ENCODE peak calls at places on chromosomes 7 and 10, in eight cellular contexts. F is GM23338, B is SK-N-SH, A is PC-3, W is neural progenitor cell, K is HCT116, C is hepatocyte, N is MM.1S. U is an unnamed sample.

GRCh38 chr7:26583094-26583493 is 281.3 kb downstream of the SKAP2 start:
- DNase-seq in F (no peak), B (no peak), A (no peak), W (no peak), K (no peak), C (peak), N (no peak), U (no peak)

GRCh38 chr10:120186506-120186905 is 270.5 kb upstream of the PLPP4 start:
- DNase-seq in F (no peak), B (no peak), A (no peak), W (no peak), K (no peak), C (no peak), N (no peak), U (no peak)

GRCh38 chr10:51937313-51937712 is 237.9 kb upstream of the CSTF2T start:
- DNase-seq in F (no peak), B (no peak), A (no peak), W (no peak), K (no peak), C (no peak), N (no peak), U (no peak)

GRCh38 chr7:29287366-29287765 is 92.8 kb downstream of the CHN2 start:
- DNase-seq in F (no peak), B (no peak), A (peak), W (no peak), K (peak), C (no peak), N (no peak), U (no peak)

GRCh38 chr10:43137701-43137970 is 609 bp upstream of the CSGALNACT2 start:
- DNase-seq in F (peak), B (peak), A (peak), W (peak), K (no peak), C (peak), N (peak), U (peak)

GRCh38 chr10:43671659-43672555 is 23.2 kb upstream of the ZNF32 start:
- DNase-seq in F (peak), B (peak), A (peak), W (peak), K (peak), C (peak), N (peak), U (peak)

GRCh38 chr7:18393465-18394118 is 102.0 kb upstream of the HDAC9 start:
- DNase-seq in F (no peak), B (no peak), A (no peak), W (no peak), K (no peak), C (no peak), N (no peak), U (no peak)

GRCh38 chr7:39567294-39567693 is 1.1 kb downstream of the YAE1 start:
- DNase-seq in F (no peak), B (no peak), A (no peak), W (no peak), K (no peak), C (no peak), N (no peak), U (no peak)

GRCh38 chr10:58436071-58436470 is 50.9 kb downstream of the TFAM start:
- DNase-seq in F (peak), B (no peak), A (peak), W (no peak), K (peak), C (no peak), N (peak), U (peak)

GRCh38 chr10:11197266-11197712 is 179.6 kb downstream of the CELF2 start:
- DNase-seq in F (peak), B (no peak), A (no peak), W (peak), K (no peak), C (peak), N (no peak), U (peak)

GRCh38 chr7:121541457-121541856 is 145.3 kb upstream of the FAM3C start:
- DNase-seq in F (no peak), B (no peak), A (no peak), W (no peak), K (no peak), C (no peak), N (no peak), U (no peak)

GRCh38 chr7:17524746-17525145 is 226.3 kb downstream of the AHR start:
- DNase-seq in F (no peak), B (no peak), A (no peak), W (no peak), K (no peak), C (no peak), N (no peak), U (no peak)

GRCh38 chr7:56250135-56250534 is 133.9 kb upstream of the NUPR2 start:
- DNase-seq in F (no peak), B (no peak), A (no peak), W (no peak), K (no peak), C (no peak), N (no peak), U (no peak)

GRCh38 chr7:30020535-30020934 is 6.0 kb downstream of the FKBP14 start:
- DNase-seq in F (no peak), B (no peak), A (no peak), W (no peak), K (no peak), C (no peak), N (peak), U (no peak)

GRCh38 chr7:97104719-97105129 is 12.8 kb upstream of the SDHAF3 start:
- DNase-seq in F (peak), B (peak), A (peak), W (peak), K (peak), C (peak), N (peak), U (peak)

GRCh38 chr10:80187465-80188409 is 17.6 kb downstream of the ANXA11 start:
- DNase-seq in F (no peak), B (no peak), A (peak), W (no peak), K (no peak), C (no peak), N (peak), U (peak)

GRCh38 chr10:19785366-19785765 is 30.9 kb upstream of the PLXDC2 start:
- DNase-seq in F (no peak), B (no peak), A (no peak), W (no peak), K (no peak), C (no peak), N (no peak), U (no peak)

GRCh38 chr7:105674200-105675030 is 93.1 kb upstream of the EFCAB10 start:
- DNase-seq in F (no peak), B (no peak), A (no peak), W (no peak), K (no peak), C (no peak), N (no peak), U (no peak)

GRCh38 chr10:126425051-126425450 is 36.8 kb upstream of the ADAM12 start:
- DNase-seq in F (no peak), B (no peak), A (no peak), W (no peak), K (no peak), C (no peak), N (no peak), U (no peak)

GRCh38 chr10:10094700-10095099 is 923.0 kb upstream of the CELF2 start:
- DNase-seq in F (no peak), B (no peak), A (no peak), W (no peak), K (no peak), C (peak), N (no peak), U (no peak)

GRCh38 chr7:148572067-148572522 is 18.5 kb upstream of the C7orf33 start:
- DNase-seq in F (peak), B (no peak), A (no peak), W (no peak), K (no peak), C (no peak), N (peak), U (no peak)
- TF ChIP-seq EZH2phosphoT487 in F (no peak), B (no peak), A (no peak), W (no peak), K (no peak), C (no peak), N (no peak), U (no peak)

DNA sequence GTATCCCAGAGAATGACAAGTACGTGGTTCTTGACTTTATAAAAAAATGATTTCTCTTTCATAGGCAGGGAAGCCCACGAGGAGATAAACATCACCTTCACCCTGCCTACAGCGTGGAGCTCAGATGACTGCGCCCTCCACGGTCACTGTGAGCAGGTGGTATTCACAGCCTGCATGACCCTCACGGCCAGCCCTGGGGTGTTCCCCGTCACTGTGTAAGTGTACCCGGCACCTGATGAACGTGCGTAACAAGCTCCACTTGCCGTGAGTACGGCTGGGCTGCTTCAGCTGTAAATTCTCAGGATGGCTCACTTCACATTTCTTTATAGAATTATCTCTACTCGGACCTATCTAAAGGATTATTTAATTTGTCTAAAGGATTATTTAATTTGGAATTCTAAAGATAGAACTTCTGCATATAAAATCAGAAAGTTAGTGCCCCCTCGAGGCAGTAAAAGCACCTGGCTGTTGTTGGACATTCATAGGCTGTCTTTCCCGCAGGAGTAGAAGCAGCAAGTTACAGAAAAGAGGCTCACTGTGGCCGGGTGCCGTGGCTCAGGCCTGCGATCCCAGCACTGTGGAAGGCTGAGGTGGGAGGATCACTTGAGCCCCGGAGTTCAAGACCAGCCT is 27.6 kb downstream of the TMEM248 start:
- DNase-seq in F (no peak), B (no peak), A (no peak), W (no peak), K (no peak), C (no peak), N (no peak), U (no peak)
- TF ChIP-seq CTCF in F (no peak), B (peak), A (no peak), W (no peak), K (no peak), C (no peak), N (no peak), U (peak)

DNA sequence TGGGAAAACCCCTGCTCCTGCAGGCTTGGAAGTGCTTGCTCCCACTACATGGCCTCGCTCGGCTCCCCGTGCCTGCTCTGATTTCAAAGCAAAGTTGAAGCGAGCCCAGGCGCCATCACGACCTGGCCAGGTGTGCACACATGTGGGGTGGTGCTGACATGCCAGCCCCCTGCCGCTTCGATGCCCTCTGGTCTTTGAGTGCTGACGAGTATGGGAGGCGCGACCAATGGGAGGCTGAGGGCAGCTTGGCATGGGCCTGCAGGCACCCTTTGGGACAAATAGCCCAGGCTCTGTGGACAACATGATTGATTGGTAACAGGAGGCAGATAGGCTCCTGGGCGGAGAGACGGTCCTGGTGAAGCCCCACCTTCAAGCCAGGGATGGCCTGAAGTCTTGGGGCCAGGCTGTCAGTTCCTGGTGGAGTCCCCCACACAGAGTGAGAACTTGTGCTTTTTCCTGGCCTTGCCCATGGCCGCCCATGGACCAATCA is 252.4 kb upstream of the SEMA3A start:
- DNase-seq in F (no peak), B (no peak), A (no peak), W (no peak), K (no peak), C (no peak), N (no peak), U (no peak)
- TF ChIP-seq EZH2phosphoT487 in F (no peak), B (no peak), A (no peak), W (no peak), K (no peak), C (no peak), N (no peak), U (no peak)

GRCh38 chr7:2146676-2147472 is 85.9 kb downstream of the MAD1L1 start:
- DNase-seq in F (no peak), B (no peak), A (no peak), W (no peak), K (no peak), C (no peak), N (no peak), U (no peak)

GRCh38 chr7:2145835-2146580 is 86.7 kb downstream of the MAD1L1 start:
- DNase-seq in F (no peak), B (no peak), A (no peak), W (no peak), K (no peak), C (no peak), N (no peak), U (no peak)

GRCh38 chr7:2148814-2149213 is 83.9 kb downstream of the MAD1L1 start:
- DNase-seq in F (no peak), B (no peak), A (no peak), W (no peak), K (no peak), C (no peak), N (no peak), U (no peak)

GRCh38 chr7:2149672-2150444 is 82.9 kb downstream of the MAD1L1 start:
- DNase-seq in F (no peak), B (no peak), A (no peak), W (no peak), K (no peak), C (no peak), N (no peak), U (no peak)

GRCh38 chr7:2148189-2148588 is 84.6 kb downstream of the MAD1L1 start:
- DNase-seq in F (peak), B (no peak), A (no peak), W (peak), K (no peak), C (no peak), N (no peak), U (no peak)
- TF ChIP-seq CTCF in F (peak), B (peak), A (peak), W (peak), K (peak), C (no peak), N (no peak), U (peak)

DNA sequence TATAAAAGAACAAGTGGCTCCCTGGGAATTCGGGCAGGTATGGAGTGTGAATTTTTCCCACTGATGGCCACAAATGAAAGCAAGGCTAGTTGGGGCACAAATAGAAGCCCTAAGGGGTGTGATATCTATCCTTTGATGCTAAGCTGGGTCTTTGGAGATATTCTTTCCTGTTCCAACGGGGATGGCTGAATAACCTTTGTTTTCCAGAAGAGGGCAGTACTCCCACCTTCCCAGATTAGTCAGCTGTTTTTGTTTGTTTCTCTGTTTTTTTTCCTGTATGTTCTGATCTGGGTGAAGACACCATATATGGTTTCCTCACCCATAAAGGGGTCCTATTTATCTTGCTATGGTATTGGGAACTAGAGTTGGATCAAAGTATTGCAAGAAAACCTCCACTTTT is 947.7 kb upstream of the SORCS1 start:
- DNase-seq in F (peak), B (peak), A (peak), W (peak), K (no peak), C (no peak), N (no peak), U (no peak)
- TF ChIP-seq EZH2phosphoT487 in F (no peak), B (no peak), A (no peak), W (no peak), K (no peak), C (no peak), N (no peak), U (no peak)

GRCh38 chr7:41891967-41892755 is 189.3 kb upstream of the INHBA start:
- DNase-seq in F (peak), B (peak), A (no peak), W (peak), K (no peak), C (no peak), N (no peak), U (peak)
- TF ChIP-seq CTCF in F (peak), B (peak), A (peak), W (peak), K (peak), C (no peak), N (no peak), U (peak)

DNA sequence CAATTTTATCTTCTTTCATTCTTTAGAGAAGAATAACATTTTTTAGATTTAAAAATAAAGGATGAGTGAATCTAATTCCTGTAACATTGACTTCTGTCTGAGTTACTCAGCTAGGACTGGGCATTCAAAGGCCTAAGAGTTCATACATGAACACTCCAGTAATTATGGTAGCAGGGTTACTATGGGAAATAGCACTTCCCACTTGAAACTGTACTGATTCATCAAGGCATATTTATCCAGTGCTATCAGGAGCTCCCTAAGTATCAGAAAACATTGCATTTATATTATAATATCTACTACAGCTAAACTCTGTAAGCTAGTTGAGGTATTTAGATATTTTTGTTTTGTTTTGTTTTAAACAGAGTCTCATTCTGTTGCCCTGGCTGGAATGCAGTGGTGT is 41.8 kb downstream of the NDUFB2 start:
- DNase-seq in F (no peak), B (no peak), A (no peak), W (no peak), K (no peak), C (no peak), N (no peak), U (no peak)
- TF ChIP-seq EZH2phosphoT487 in F (no peak), B (no peak), A (no peak), W (no peak), K (no peak), C (no peak), N (no peak), U (no peak)

GRCh38 chr10:104617831-104618230 is 23.3 kb upstream of the SORCS3 start:
- DNase-seq in F (no peak), B (no peak), A (no peak), W (no peak), K (no peak), C (no peak), N (no peak), U (no peak)

GRCh38 chr10:104612577-104613205 is 28.4 kb upstream of the SORCS3 start:
- DNase-seq in F (peak), B (no peak), A (no peak), W (no peak), K (no peak), C (no peak), N (no peak), U (no peak)

GRCh38 chr10:104614245-104614831 is 26.8 kb upstream of the SORCS3 start:
- DNase-seq in F (peak), B (peak), A (peak), W (peak), K (peak), C (peak), N (peak), U (peak)
- TF ChIP-seq CTCF in F (peak), B (peak), A (peak), W (peak), K (peak), C (peak), N (peak), U (peak)

DNA sequence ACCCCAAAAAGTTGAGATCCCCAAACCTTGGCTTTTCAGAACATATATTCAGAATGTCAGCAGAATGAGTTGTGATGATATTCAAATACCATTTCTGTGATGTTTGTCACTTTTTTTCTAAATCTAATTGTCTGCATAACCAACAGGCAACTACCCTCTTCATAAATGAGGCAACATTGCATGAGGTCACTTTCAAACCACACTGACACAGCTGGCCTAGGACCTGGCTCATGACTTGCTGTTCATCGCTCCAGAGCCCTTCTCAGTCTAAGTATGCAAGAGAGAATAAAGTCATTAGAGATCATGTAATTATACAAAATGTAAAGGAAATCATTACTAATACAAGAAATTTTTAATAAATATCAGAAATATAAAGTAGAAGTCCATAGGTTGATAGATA is 681.9 kb downstream of the GRM8 start:
- DNase-seq in F (no peak), B (no peak), A (no peak), W (no peak), K (no peak), C (no peak), N (no peak), U (no peak)
- TF ChIP-seq EZH2phosphoT487 in F (no peak), B (no peak), A (no peak), W (no peak), K (no peak), C (no peak), N (no peak), U (no peak)

GRCh38 chr10:92849576-92850090 is 1.3 kb downstream of the EXOC6 start:
- DNase-seq in F (no peak), B (no peak), A (no peak), W (no peak), K (no peak), C (no peak), N (no peak), U (no peak)

GRCh38 chr10:92848037-92848440 is 281 bp upstream of the EXOC6 start:
- DNase-seq in F (no peak), B (no peak), A (no peak), W (no peak), K (no peak), C (no peak), N (no peak), U (no peak)

GRCh38 chr10:92849234-92849525 is 860 bp downstream of the EXOC6 start:
- DNase-seq in F (no peak), B (no peak), A (no peak), W (no peak), K (no peak), C (no peak), N (peak), U (no peak)

GRCh38 chr10:92847185-92847864 is 995 bp upstream of the EXOC6 start:
- DNase-seq in F (no peak), B (no peak), A (peak), W (no peak), K (no peak), C (no peak), N (no peak), U (no peak)

GRCh38 chr10:92848441-92849233 is at the start of gene EXOC6:
- DNase-seq in F (peak), B (peak), A (peak), W (peak), K (peak), C (peak), N (peak), U (peak)
- TF ChIP-seq CTCF in F (no peak), B (peak), A (peak), W (peak), K (no peak), C (no peak), N (no peak), U (peak)